ENCODE peak calls at places on chromosomes 11 and 22, in nine cellular contexts. R is stimulated activated CD4-positive, alpha-beta T cell treated with anti-CD3 and anti-CD28 coated beads, Interleukin-1b, Interleukin-23, amount 100 ng/mL, for 24 hours; E is cardiac fibroblast; Q is ovary; A is GM13976; O is NCI-H1105 treated with DMSO at 0.1 percent for 48 hours; P is posterior cingulate gyrus; G is head of caudate nucleus; W is CD8-positive, alpha-beta memory T cell. J is an unnamed sample.

GRCh38 chr11:66768088-66768521 is 39.1 kb upstream of the SPTBN2 start:
- DNase-seq in R (no peak), E (peak), Q (no peak), A (no peak), O (no peak), P (no peak), G (no peak), W (no peak), J (no peak)

GRCh38 chr22:23816552-23816976 is 22.2 kb downstream of the DERL3 start:
- DNase-seq in R (no peak), E (no peak), Q (no peak), A (no peak), O (no peak), P (peak), G (no peak), W (no peak), J (no peak)

GRCh38 chr11:126310992-126311310 is 7.1 kb downstream of the DCPS start:
- DNase-seq in R (no peak), E (no peak), Q (peak), A (no peak), O (no peak), P (peak), G (no peak), W (no peak), J (no peak)

GRCh38 chr22:22853713-22854112 is 33.9 kb upstream of the IGLL5 start:
- DNase-seq in R (no peak), E (no peak), Q (no peak), A (no peak), O (no peak), P (no peak), G (no peak), W (no peak), J (no peak)

GRCh38 chr11:33457948-33458347 is 200.8 kb downstream of the HIPK3 start:
- DNase-seq in R (no peak), E (no peak), Q (no peak), A (no peak), O (no peak), P (no peak), G (no peak), W (no peak), J (no peak)

GRCh38 chr11:2313051-2313951 is 11.5 kb downstream of the TSPAN32 start:
- DNase-seq in R (no peak), E (no peak), Q (no peak), A (no peak), O (no peak), P (peak), G (no peak), W (no peak), J (no peak)

GRCh38 chr11:123798513-123799252 is 7.5 kb downstream of the OR6M1 start:
- DNase-seq in R (no peak), E (peak), Q (no peak), A (no peak), O (no peak), P (no peak), G (no peak), W (no peak), J (no peak)

GRCh38 chr11:107565219-107565937 is at the start of gene ALKBH8:
- DNase-seq in R (peak), E (peak), Q (peak), A (peak), O (peak), P (peak), G (peak), W (peak), J (no peak)

GRCh38 chr11:36149538-36150242 is 139.5 kb downstream of the COMMD9 start:
- DNase-seq in R (peak), E (peak), Q (peak), A (peak), O (no peak), P (no peak), G (peak), W (no peak), J (no peak)

GRCh38 chr22:30202531-30203006 is 44.0 kb downstream of the LIF start:
- DNase-seq in R (no peak), E (peak), Q (peak), A (peak), O (no peak), P (no peak), G (no peak), W (no peak), J (no peak)

GRCh38 chr22:50313021-50313420 is 5.6 kb upstream of the PLXNB2 start:
- DNase-seq in R (no peak), E (no peak), Q (no peak), A (no peak), O (no peak), P (peak), G (no peak), W (no peak), J (no peak)

GRCh38 chr11:129374993-129375721 is 491 bp upstream of the BARX2 start:
- DNase-seq in R (no peak), E (peak), Q (no peak), A (peak), O (no peak), P (no peak), G (peak), W (no peak), J (no peak)

GRCh38 chr11:12249590-12250260 is 127.6 kb upstream of the PARVA start:
- DNase-seq in R (no peak), E (peak), Q (peak), A (no peak), O (peak), P (peak), G (no peak), W (no peak), J (no peak)

GRCh38 chr11:43278302-43278956 is 33.4 kb upstream of the API5 start:
- DNase-seq in R (no peak), E (peak), Q (no peak), A (no peak), O (no peak), P (no peak), G (no peak), W (no peak), J (no peak)

GRCh38 chr11:13761712-13762111 is 93.2 kb downstream of the FAR1 start:
- DNase-seq in R (no peak), E (no peak), Q (no peak), A (no peak), O (no peak), P (no peak), G (no peak), W (no peak), J (no peak)

GRCh38 chr11:63405114-63405513 is 35.5 kb downstream of the SLC22A9 start:
- DNase-seq in R (no peak), E (no peak), Q (no peak), A (no peak), O (no peak), P (no peak), G (no peak), W (no peak), J (no peak)

GRCh38 chr11:44886765-44887164 is 63.9 kb downstream of the TP53I11 start:
- DNase-seq in R (no peak), E (peak), Q (no peak), A (no peak), O (no peak), P (no peak), G (no peak), W (no peak), J (no peak)

GRCh38 chr22:48845356-48845936 is 982.2 kb downstream of the BRD1 start:
- DNase-seq in R (no peak), E (no peak), Q (no peak), A (no peak), O (peak), P (peak), G (no peak), W (no peak), J (no peak)

GRCh38 chr11:76288166-76288978 is 82.1 kb upstream of the WNT11 start:
- DNase-seq in R (no peak), E (no peak), Q (no peak), A (no peak), O (no peak), P (no peak), G (no peak), W (no peak), J (no peak)

GRCh38 chr11:120141144-120142071 is 3.5 kb upstream of the TRIM29 start:
- DNase-seq in R (no peak), E (no peak), Q (no peak), A (peak), O (no peak), P (no peak), G (no peak), W (no peak), J (no peak)

GRCh38 chr11:118980191-118980881 is 8.8 kb downstream of the FOXR1 start:
- DNase-seq in R (no peak), E (peak), Q (no peak), A (no peak), O (no peak), P (no peak), G (no peak), W (no peak), J (no peak)

GRCh38 chr22:27348634-27349033 is 452.9 kb downstream of the MN1 start:
- DNase-seq in R (no peak), E (peak), Q (no peak), A (no peak), O (no peak), P (no peak), G (no peak), W (no peak), J (no peak)

GRCh38 chr11:109320595-109320994 is 101.4 kb upstream of the C11orf87 start:
- DNase-seq in R (no peak), E (peak), Q (no peak), A (no peak), O (no peak), P (no peak), G (no peak), W (no peak), J (no peak)

GRCh38 chr22:17672417-17672991 is 33.9 kb downstream of the BCL2L13 start:
- DNase-seq in R (no peak), E (no peak), Q (no peak), A (no peak), O (no peak), P (no peak), G (no peak), W (no peak), J (no peak)

GRCh38 chr22:46734830-46735453 is 3.1 kb downstream of the CERK start:
- DNase-seq in R (peak), E (no peak), Q (no peak), A (peak), O (peak), P (peak), G (no peak), W (peak), J (no peak)

GRCh38 chr22:20979243-20979809 is 2.8 kb upstream of the LZTR1 start:
- DNase-seq in R (peak), E (peak), Q (peak), A (peak), O (no peak), P (peak), G (peak), W (peak), J (no peak)

GRCh38 chr11:70641366-70641765 is 243.0 kb downstream of the CTTN start:
- DNase-seq in R (no peak), E (no peak), Q (no peak), A (no peak), O (no peak), P (peak), G (no peak), W (no peak), J (no peak)

GRCh38 chr11:8309862-8310261 is 46.2 kb upstream of the LMO1 start:
- DNase-seq in R (no peak), E (no peak), Q (peak), A (no peak), O (peak), P (no peak), G (no peak), W (no peak), J (no peak)

GRCh38 chr11:93278976-93279375 is 51.6 kb upstream of the DEUP1 start:
- DNase-seq in R (no peak), E (no peak), Q (no peak), A (no peak), O (no peak), P (no peak), G (no peak), W (no peak), J (no peak)

GRCh38 chr11:132588366-132588765 is 943.9 kb downstream of the OPCML start:
- DNase-seq in R (no peak), E (peak), Q (no peak), A (no peak), O (no peak), P (no peak), G (no peak), W (no peak), J (no peak)

GRCh38 chr11:1928038-1928890 is 8.8 kb downstream of the TNNT3 start:
- DNase-seq in R (no peak), E (no peak), Q (peak), A (no peak), O (no peak), P (peak), G (no peak), W (no peak), J (no peak)

GRCh38 chr11:66547662-66548009 is 933 bp downstream of the ACTN3 start:
- DNase-seq in R (no peak), E (no peak), Q (no peak), A (no peak), O (no peak), P (no peak), G (no peak), W (no peak), J (no peak)

GRCh38 chr11:71310184-71310583 is 57.8 kb upstream of the SHANK2 start:
- DNase-seq in R (no peak), E (no peak), Q (no peak), A (no peak), O (no peak), P (no peak), G (no peak), W (no peak), J (no peak)

GRCh38 chr22:23410411-23410810 is 169.7 kb downstream of the IGLL1 start:
- DNase-seq in R (no peak), E (no peak), Q (no peak), A (no peak), O (no peak), P (peak), G (no peak), W (no peak), J (no peak)